ENCODE peak calls at places on chromosomes 16 and 17, in five cellular contexts. Z is OCI-LY7, F is GM23248, Q is IMR-90, R is neural progenitor cell. T is an unnamed sample.

GRCh38 chr16:31706925-31707324 is 166.7 kb upstream of the ZNF267 start:
- DNase-seq in F (no peak), Z (no peak), R (no peak), Q (no peak), T (no peak)

GRCh38 chr17:51032850-51033249 is 87.8 kb downstream of the SPAG9 start:
- DNase-seq in R (no peak), F (peak; percentile 43), Z (no peak), Q (peak; percentile 64), T (peak; percentile 46)

GRCh38 chr17:43907425-43907981 is at the start of gene MPP2:
- DNase-seq in Q (peak; percentile 58), Z (peak; percentile 68), R (peak; percentile 95), F (peak; percentile 89), T (peak; percentile 62)

GRCh38 chr16:4415538-4416199 is 727 bp downstream of the CORO7 start:
- DNase-seq in F (peak; percentile 62), R (peak; percentile 46), Q (no peak), Z (peak; percentile 75), T (no peak)

GRCh38 chr16:13313351-13313750 is 412.0 kb downstream of the SHISA9 start:
- DNase-seq in F (no peak), Q (no peak), R (no peak), Z (no peak), T (no peak)

GRCh38 chr16:50428116-50428515 is 59.3 kb upstream of the BRD7 start:
- DNase-seq in Z (no peak), F (no peak), Q (no peak), R (no peak), T (no peak)

GRCh38 chr17:50630524-50631194 is 4.0 kb upstream of the ABCC3 start:
- DNase-seq in R (peak; percentile 51), Z (peak; percentile 48), F (peak; percentile 49), Q (no peak), T (no peak)

GRCh38 chr17:76560036-76560876 is 20.4 kb downstream of the PRCD start:
- DNase-seq in Q (no peak), R (no peak), F (no peak), Z (no peak), T (no peak)

GRCh38 chr16:56348168-56349085 is 76.9 kb downstream of the AMFR start:
- DNase-seq in F (peak; percentile 14), Q (peak; percentile 37), R (no peak), Z (no peak), T (no peak)

GRCh38 chr17:34997355-34997862 is 17.1 kb downstream of the LIG3 start:
- DNase-seq in Z (no peak), F (no peak), Q (peak; percentile 87), R (no peak), T (peak; percentile 87)

GRCh38 chr17:39676198-39676819 is 8.1 kb downstream of the PNMT start:
- DNase-seq in F (peak; percentile 23), Z (peak; percentile 42), R (no peak), Q (no peak), T (no peak)

GRCh38 chr16:73176577-73177013 is 128.7 kb upstream of the ZFHX3 start:
- DNase-seq in F (peak; percentile 96), Z (no peak), Q (peak; percentile 94), R (peak; percentile 27), T (peak; percentile 86)

GRCh38 chr16:86464044-86464443 is 46.3 kb upstream of the FOXF1 start:
- DNase-seq in Q (no peak), F (no peak), Z (no peak), R (no peak), T (no peak)

GRCh38 chr17:76354747-76355310 is 1.1 kb upstream of the PRPSAP1 start:
- DNase-seq in Q (no peak), F (peak; percentile 31), R (no peak), Z (peak; percentile 50), T (no peak)

DNA sequence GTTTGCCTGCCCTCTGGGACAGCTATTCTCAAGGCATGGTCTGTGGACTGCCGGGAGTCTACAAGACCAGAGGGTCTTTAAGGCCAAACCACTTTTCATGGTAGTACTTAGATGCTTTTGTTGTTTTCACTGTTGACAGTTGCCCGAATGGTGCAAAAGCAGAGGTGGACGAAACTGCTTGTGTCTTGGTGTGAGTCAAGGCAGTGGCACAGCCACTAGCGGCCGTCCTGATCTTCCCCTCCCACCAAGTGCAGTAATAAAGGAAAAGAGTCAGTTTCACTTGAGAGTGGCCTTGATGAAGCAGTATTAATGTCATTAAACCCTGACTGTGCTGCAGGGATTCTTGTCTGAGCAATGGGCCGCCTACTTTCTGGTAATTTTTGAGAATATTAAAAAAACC is 109.1 kb downstream of the PRKCA start:
- DNase-seq in Q (no peak), F (no peak), Z (no peak), R (no peak), T (no peak)
- H3K36me3 ChIP-seq in Q (no peaks in the 10 kb centered on the region), F (no peaks in the 10 kb centered on the region), Z (no peaks in the 10 kb centered on the region), R (no peaks in the 10 kb centered on the region), T (no peaks in the 10 kb centered on the region)

GRCh38 chr16:46974352-46974751 is 878 bp upstream of the DNAJA2 start:
- DNase-seq in F (peak; percentile 51), Z (peak; percentile 70), Q (no peak), R (peak; percentile 13), T (no peak)

GRCh38 chr16:46973457-46974324 is at the start of gene DNAJA2:
- DNase-seq in Q (peak; percentile 84), F (peak; percentile 96), R (peak; percentile 94), Z (peak; percentile 90), T (peak; percentile 79)

GRCh38 chr16:46975165-46975564 is 1.7 kb upstream of the DNAJA2 start:
- DNase-seq in F (no peak), Q (no peak), R (no peak), Z (no peak), T (no peak)

GRCh38 chr16:46976550-46976949 is 3.1 kb upstream of the DNAJA2 start:
- DNase-seq in Z (peak; percentile 11), R (no peak), Q (no peak), F (no peak), T (no peak)

GRCh38 chr16:46975908-46976470 is 2.5 kb upstream of the DNAJA2 start:
- DNase-seq in F (no peak), Q (no peak), R (no peak), Z (no peak), T (no peak)
- H3K4me2 ChIP-seq in F (no peak overlapping the region), Q (no peak overlapping the region), R (no peak overlapping the region), Z (peak overlapping the region; percentile 39), T (no peak overlapping the region)

GRCh38 chr16:23330161-23330560 is 28.1 kb downstream of the SCNN1B start:
- DNase-seq in Q (no peak), R (no peak), Z (no peak), F (no peak), T (no peak)

GRCh38 chr16:23324727-23325126 is 22.6 kb downstream of the SCNN1B start:
- DNase-seq in Z (no peak), F (no peak), R (no peak), Q (no peak), T (no peak)

GRCh38 chr16:23323224-23324030 is 21.3 kb downstream of the SCNN1B start:
- DNase-seq in Z (no peak), R (no peak), Q (no peak), F (no peak), T (no peak)

GRCh38 chr16:23330583-23331249 is 28.6 kb downstream of the SCNN1B start:
- DNase-seq in Z (no peak), Q (no peak), R (no peak), F (no peak), T (no peak)

GRCh38 chr16:23327836-23328235 is 25.7 kb downstream of the SCNN1B start:
- DNase-seq in Z (no peak), Q (no peak), R (no peak), F (no peak), T (no peak)
- H3K4me3 ChIP-seq in Z (no peak overlapping the region), Q (no peak overlapping the region), R (no peak overlapping the region), F (no peak overlapping the region), T (no peak overlapping the region)

GRCh38 chr17:63816123-63816522 is 11.1 kb upstream of the PSMC5 start:
- DNase-seq in R (no peak), Z (no peak), F (no peak), Q (no peak), T (no peak)

GRCh38 chr17:63819131-63819530 is 8.1 kb upstream of the PSMC5 start:
- DNase-seq in R (no peak), Q (no peak), F (no peak), Z (no peak), T (no peak)

GRCh38 chr17:63819585-63820537 is 7.4 kb upstream of the PSMC5 start:
- DNase-seq in Q (no peak), F (no peak), Z (no peak), R (no peak), T (no peak)

GRCh38 chr17:63817736-63818385 is 9.4 kb upstream of the PSMC5 start:
- DNase-seq in R (no peak), Z (no peak), Q (no peak), F (no peak), T (no peak)

GRCh38 chr17:63816669-63817068 is 10.6 kb upstream of the PSMC5 start:
- DNase-seq in R (no peak), F (peak; percentile 24), Q (peak; percentile 81), Z (no peak), T (no peak)
- H3K36me3 ChIP-seq in R (peaks cover 28% of the 10 kb centered on the region), F (peaks cover 93% of the 10 kb centered on the region), Q (peaks cover 81% of the 10 kb centered on the region), Z (peaks cover 99% of the 10 kb centered on the region), T (peaks cover 83% of the 10 kb centered on the region)

GRCh38 chr16:59597269-59597668 is 863.2 kb upstream of the GOT2 start:
- DNase-seq in Z (no peak), Q (peak; percentile 2), R (no peak), F (no peak), T (no peak)

GRCh38 chr16:59591480-59591879 is 857.4 kb upstream of the GOT2 start:
- DNase-seq in R (no peak), Q (peak; percentile 19), Z (no peak), F (peak; percentile 39), T (peak; percentile 16)

GRCh38 chr16:59593256-59593655 is 859.1 kb upstream of the GOT2 start:
- DNase-seq in R (no peak), Q (peak; percentile 86), F (peak; percentile 63), Z (no peak), T (peak; percentile 72)
- H3K4me2 ChIP-seq in R (no peak overlapping the region), Q (peak overlapping the region; percentile 42), F (no peak overlapping the region), Z (no peak overlapping the region), T (peak overlapping the region; percentile 59)

DNA sequence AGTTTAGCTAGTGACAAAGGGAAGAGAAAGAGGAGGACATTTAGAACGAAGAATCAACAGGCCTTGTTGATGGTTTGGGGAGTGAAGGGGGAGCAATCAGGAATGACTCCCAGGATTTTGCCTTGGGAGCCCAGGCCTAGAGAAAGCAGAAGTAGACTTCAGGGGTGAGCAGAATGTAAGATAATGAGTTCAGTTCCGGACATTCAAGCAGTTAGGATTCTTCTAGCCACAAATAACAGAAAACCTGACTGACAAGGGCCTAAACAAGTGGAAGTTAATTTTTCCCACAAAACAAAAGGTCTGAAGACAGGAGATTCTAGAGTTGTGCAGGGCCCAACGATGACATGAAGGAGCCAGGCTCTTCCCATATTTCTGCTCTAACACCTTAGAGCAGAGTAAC is 45.9 kb downstream of the SKAP1 start:
- DNase-seq in R (no peak), F (no peak), Z (no peak), Q (no peak), T (no peak)
- H3K4me3 ChIP-seq in R (no peak overlapping the region), F (no peak overlapping the region), Z (no peak overlapping the region), Q (no peak overlapping the region), T (no peak overlapping the region)

GRCh38 chr17:3035256-3035967 is 28.0 kb downstream of the OR1D5 start:
- DNase-seq in Z (no peak), Q (no peak), F (no peak), R (no peak), T (no peak)
- H3K36me3 ChIP-seq in Z (peaks cover 3% of the 10 kb centered on the region), Q (no peaks in the 10 kb centered on the region), F (no peaks in the 10 kb centered on the region), R (no peaks in the 10 kb centered on the region), T (no peaks in the 10 kb centered on the region)

GRCh38 chr16:87635541-87636049 is 33.3 kb downstream of the JPH3 start:
- DNase-seq in R (peak; percentile 73), Q (peak; percentile 19), Z (peak; percentile 84), F (peak; percentile 64), T (peak; percentile 10)
- H3K4me2 ChIP-seq in R (peak overlapping the region; percentile 67), Q (peak overlapping the region; percentile 21), Z (peak overlapping the region; percentile 75), F (peak overlapping the region; percentile 50), T (peak overlapping the region; percentile 79)